ENCODE peak calls at places on chromosomes 7 and 10, in seven cellular contexts. One of them, this sample, is unnamed.

GRCh38 chr10:17235136-17235535 is 7.1 kb downstream of the VIM start:
- DNase-seq in HCT116: no peak
- DNase-seq in breast epithelium: no peak
- DNase-seq in BJ: no peak
- DNase-seq in OCI-LY7: no peak
- DNase-seq in dorsolateral prefrontal cortex: no peak
- DNase-seq in IMR-90: no peak
- DNase-seq in this sample: peak

GRCh38 chr10:93076871-93077270 is 3.2 kb downstream of the CYP26A1 start:
- DNase-seq in HCT116: no peak
- DNase-seq in OCI-LY7: no peak
- DNase-seq in BJ: no peak
- DNase-seq in breast epithelium: no peak
- DNase-seq in IMR-90: no peak
- DNase-seq in dorsolateral prefrontal cortex: no peak
- DNase-seq in this sample: no peak

GRCh38 chr7:91656486-91657237 is 223.8 kb downstream of the MTERF1 start:
- DNase-seq in dorsolateral prefrontal cortex: no peak
- DNase-seq in IMR-90: no peak
- DNase-seq in BJ: no peak
- DNase-seq in OCI-LY7: no peak
- DNase-seq in HCT116: no peak
- DNase-seq in breast epithelium: no peak
- DNase-seq in this sample: peak

GRCh38 chr7:112023786-112024185 is 182.4 kb downstream of the DOCK4 start:
- DNase-seq in HCT116: no peak
- DNase-seq in IMR-90: no peak
- DNase-seq in BJ: no peak
- DNase-seq in dorsolateral prefrontal cortex: no peak
- DNase-seq in OCI-LY7: no peak
- DNase-seq in breast epithelium: no peak
- DNase-seq in this sample: peak

GRCh38 chr7:596819-597182 is 77.2 kb upstream of the PDGFA start:
- DNase-seq in IMR-90: no peak
- DNase-seq in OCI-LY7: no peak
- DNase-seq in HCT116: no peak
- DNase-seq in dorsolateral prefrontal cortex: peak
- DNase-seq in BJ: no peak
- DNase-seq in breast epithelium: no peak
- DNase-seq in this sample: no peak

GRCh38 chr7:133702078-133702477 is 425.1 kb upstream of the LRGUK start:
- DNase-seq in BJ: no peak
- DNase-seq in IMR-90: no peak
- DNase-seq in breast epithelium: no peak
- DNase-seq in OCI-LY7: no peak
- DNase-seq in HCT116: no peak
- DNase-seq in dorsolateral prefrontal cortex: no peak
- DNase-seq in this sample: no peak

GRCh38 chr7:36994456-36995112 is 270.3 kb upstream of the AOAH start:
- DNase-seq in dorsolateral prefrontal cortex: no peak
- DNase-seq in breast epithelium: no peak
- DNase-seq in IMR-90: no peak
- DNase-seq in OCI-LY7: no peak
- DNase-seq in HCT116: no peak
- DNase-seq in BJ: no peak
- DNase-seq in this sample: no peak

GRCh38 chr10:77007836-77008235 is 629.8 kb downstream of the KCNMA1 start:
- DNase-seq in OCI-LY7: no peak
- DNase-seq in dorsolateral prefrontal cortex: no peak
- DNase-seq in breast epithelium: no peak
- DNase-seq in IMR-90: no peak
- DNase-seq in HCT116: no peak
- DNase-seq in BJ: no peak
- DNase-seq in this sample: no peak

GRCh38 chr10:132064771-132065437 is 842 bp upstream of the JAKMIP3 start:
- DNase-seq in OCI-LY7: no peak
- DNase-seq in breast epithelium: no peak
- DNase-seq in BJ: no peak
- DNase-seq in IMR-90: no peak
- DNase-seq in HCT116: no peak
- DNase-seq in dorsolateral prefrontal cortex: no peak
- DNase-seq in this sample: no peak

GRCh38 chr10:89651205-89651915 is 6.3 kb upstream of the PANK1 start:
- DNase-seq in dorsolateral prefrontal cortex: no peak
- DNase-seq in BJ: no peak
- DNase-seq in OCI-LY7: no peak
- DNase-seq in breast epithelium: no peak
- DNase-seq in HCT116: no peak
- DNase-seq in IMR-90: no peak
- DNase-seq in this sample: no peak

GRCh38 chr10:121311812-121312443 is 286.3 kb downstream of the FGFR2 start:
- DNase-seq in OCI-LY7: no peak
- DNase-seq in breast epithelium: no peak
- DNase-seq in BJ: no peak
- DNase-seq in IMR-90: no peak
- DNase-seq in HCT116: no peak
- DNase-seq in dorsolateral prefrontal cortex: no peak
- DNase-seq in this sample: no peak

GRCh38 chr7:45709168-45710034 is 135.2 kb downstream of the ADCY1 start:
- DNase-seq in HCT116: no peak
- DNase-seq in dorsolateral prefrontal cortex: no peak
- DNase-seq in BJ: peak
- DNase-seq in OCI-LY7: no peak
- DNase-seq in breast epithelium: peak
- DNase-seq in IMR-90: peak
- DNase-seq in this sample: peak

GRCh38 chr7:132343196-132343595 is 233.1 kb downstream of the PLXNA4 start:
- DNase-seq in breast epithelium: no peak
- DNase-seq in HCT116: no peak
- DNase-seq in IMR-90: no peak
- DNase-seq in dorsolateral prefrontal cortex: no peak
- DNase-seq in BJ: no peak
- DNase-seq in OCI-LY7: no peak
- DNase-seq in this sample: peak

GRCh38 chr7:86094166-86094669 is 549.5 kb upstream of the GRM3 start:
- DNase-seq in dorsolateral prefrontal cortex: no peak
- DNase-seq in HCT116: no peak
- DNase-seq in BJ: no peak
- DNase-seq in IMR-90: no peak
- DNase-seq in breast epithelium: no peak
- DNase-seq in OCI-LY7: no peak
- DNase-seq in this sample: no peak

DNA sequence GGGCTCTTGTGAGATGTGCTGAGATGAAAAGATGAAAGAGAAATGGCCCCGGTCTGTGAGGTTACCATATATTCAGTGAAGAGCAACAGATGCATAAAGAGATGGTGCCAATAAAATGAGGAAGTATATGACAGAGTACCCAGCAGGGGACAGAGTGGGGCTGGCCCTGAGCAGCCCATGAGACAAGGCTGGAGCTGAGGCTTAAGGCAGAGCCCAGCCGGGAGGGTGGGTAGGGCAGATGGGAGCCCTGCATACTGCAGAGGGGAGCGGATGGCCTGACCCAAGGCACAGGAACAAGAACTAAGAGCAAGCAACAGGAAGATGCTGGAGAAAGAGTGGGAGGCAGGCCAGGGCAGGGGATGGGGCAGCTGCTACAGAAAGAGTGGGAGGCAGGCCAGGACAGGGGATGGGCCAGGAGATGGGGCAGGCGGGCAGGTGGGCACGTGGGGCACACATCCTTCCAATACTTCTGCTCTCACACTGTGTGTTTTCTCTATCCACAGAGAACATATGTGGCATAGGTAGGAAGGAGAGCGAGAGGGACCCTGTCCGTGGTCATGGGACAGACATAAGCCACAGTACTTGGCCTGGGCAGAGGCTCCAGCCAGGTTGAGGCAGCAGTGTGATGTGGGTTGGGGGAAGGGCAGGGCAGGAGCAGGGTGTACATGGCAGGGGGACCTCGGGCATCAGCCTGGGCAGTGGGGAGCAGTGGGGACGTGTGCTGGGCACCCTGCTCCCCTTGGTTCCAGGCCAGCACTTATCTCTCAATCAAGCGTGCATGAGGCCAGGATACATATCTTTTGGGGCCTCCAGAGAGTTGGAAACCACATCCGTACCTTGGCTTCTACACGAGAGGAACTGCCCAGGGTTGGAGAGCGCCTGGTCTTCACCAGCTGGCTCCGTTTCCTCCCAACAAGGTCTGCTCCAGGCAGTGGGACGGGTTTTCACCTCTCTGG is 91.6 kb upstream of the IKZF1 start:
- DNase-seq in HCT116: no peak
- DNase-seq in breast epithelium: no peak
- DNase-seq in OCI-LY7: peak
- DNase-seq in IMR-90: no peak
- DNase-seq in BJ: no peak
- DNase-seq in dorsolateral prefrontal cortex: no peak
- DNase-seq in this sample: no peak
- TF ChIP-seq CTCF in HCT116: no peak
- TF ChIP-seq CTCF in breast epithelium: no peak
- TF ChIP-seq CTCF in OCI-LY7: peak
- TF ChIP-seq CTCF in IMR-90: no peak
- TF ChIP-seq CTCF in BJ: no peak
- TF ChIP-seq CTCF in dorsolateral prefrontal cortex: no peak
- TF ChIP-seq CTCF in this sample: no peak

GRCh38 chr10:113646337-113647201 is 17.3 kb downstream of the NRAP start:
- DNase-seq in BJ: no peak
- DNase-seq in breast epithelium: no peak
- DNase-seq in OCI-LY7: no peak
- DNase-seq in IMR-90: no peak
- DNase-seq in dorsolateral prefrontal cortex: no peak
- DNase-seq in HCT116: no peak
- DNase-seq in this sample: peak
- H3K4me3 ChIP-seq in BJ: no peak
- H3K4me3 ChIP-seq in breast epithelium: no peak
- H3K4me3 ChIP-seq in OCI-LY7: no peak
- H3K4me3 ChIP-seq in IMR-90: no peak
- H3K4me3 ChIP-seq in dorsolateral prefrontal cortex: no peak
- H3K4me3 ChIP-seq in HCT116: no peak
- H3K4me3 ChIP-seq in this sample: no peak

DNA sequence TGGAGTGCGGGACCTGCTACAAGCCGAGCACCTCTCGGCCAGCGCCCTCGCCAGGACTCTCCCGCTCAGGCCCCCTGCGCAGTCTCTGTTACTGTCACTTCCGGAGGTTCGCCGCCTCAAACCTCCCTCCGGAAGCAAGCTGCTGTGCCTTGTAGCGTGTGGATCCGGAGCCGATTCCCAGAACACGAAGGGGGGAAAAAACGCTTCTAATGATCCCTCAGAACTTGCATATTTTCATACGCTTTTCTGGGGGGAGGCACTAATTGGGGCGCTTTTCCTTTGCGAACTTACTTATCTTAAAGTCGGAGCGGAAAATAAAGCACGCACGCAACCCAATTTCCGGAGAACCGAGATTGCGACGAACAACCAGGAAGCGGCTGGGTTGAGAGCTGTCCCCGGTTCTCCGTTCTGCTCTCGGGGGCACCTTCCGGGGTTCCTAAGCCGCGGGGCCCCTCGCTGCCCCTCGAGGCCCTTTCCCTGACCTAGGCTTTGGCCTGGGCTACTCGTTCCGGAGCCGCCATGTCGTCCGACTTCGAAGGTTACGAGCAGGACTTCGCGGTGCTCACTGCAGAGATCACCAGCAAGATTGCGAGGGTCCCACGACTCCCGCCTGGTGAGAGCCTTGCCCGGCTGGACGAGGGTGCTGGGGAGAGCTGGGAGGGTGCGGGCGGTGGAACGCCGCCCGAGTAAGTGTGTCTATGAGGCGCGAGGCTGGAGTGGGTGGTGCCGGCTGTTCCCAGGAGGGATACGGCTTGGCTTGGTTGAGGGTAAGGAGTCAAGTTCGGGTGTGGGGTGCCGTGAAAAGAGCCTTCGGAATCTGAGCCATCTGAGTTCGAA is at the start of the genes VTI1A and ZDHHC6:
- DNase-seq in IMR-90: peak
- DNase-seq in breast epithelium: peak
- DNase-seq in BJ: no peak
- DNase-seq in OCI-LY7: peak
- DNase-seq in dorsolateral prefrontal cortex: peak
- DNase-seq in HCT116: peak
- DNase-seq in this sample: peak
- TF ChIP-seq CTCF in IMR-90: peak
- TF ChIP-seq CTCF in breast epithelium: no peak
- TF ChIP-seq CTCF in BJ: peak
- TF ChIP-seq CTCF in OCI-LY7: peak
- TF ChIP-seq CTCF in dorsolateral prefrontal cortex: peak
- TF ChIP-seq CTCF in HCT116: no peak
- TF ChIP-seq CTCF in this sample: peak

DNA sequence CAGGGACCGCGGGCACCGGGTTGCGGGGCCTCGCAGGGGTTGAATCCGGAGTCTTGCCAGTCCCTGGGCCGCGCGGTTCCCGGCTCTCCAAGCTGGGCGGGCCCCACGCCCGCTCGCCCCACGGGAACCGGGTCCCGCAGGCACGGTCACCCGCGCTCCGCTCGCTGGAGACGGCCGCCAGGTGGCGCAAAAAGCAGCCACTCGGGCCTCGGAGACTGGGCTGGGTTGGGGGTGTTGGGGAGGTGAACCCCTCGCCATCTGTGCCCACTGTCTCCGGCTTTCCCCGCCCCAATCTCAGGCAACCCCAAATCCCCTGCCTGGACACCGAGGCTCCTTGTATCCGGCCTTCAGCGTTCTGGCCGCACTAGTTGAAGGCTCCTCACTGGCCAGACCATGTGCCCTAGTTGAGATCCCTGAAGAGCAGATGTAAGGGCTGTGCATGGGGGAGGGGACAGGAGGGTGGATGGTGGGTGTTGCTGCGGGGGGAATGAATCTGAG is 1.5 kb upstream of the ACHE start:
- DNase-seq in breast epithelium: no peak
- DNase-seq in OCI-LY7: peak
- DNase-seq in IMR-90: no peak
- DNase-seq in BJ: no peak
- DNase-seq in HCT116: no peak
- DNase-seq in dorsolateral prefrontal cortex: peak
- DNase-seq in this sample: no peak
- H3K4me3 ChIP-seq in breast epithelium: peak
- H3K4me3 ChIP-seq in OCI-LY7: no peak
- H3K4me3 ChIP-seq in IMR-90: no peak
- H3K4me3 ChIP-seq in BJ: peak
- H3K4me3 ChIP-seq in HCT116: no peak
- H3K4me3 ChIP-seq in dorsolateral prefrontal cortex: peak
- H3K4me3 ChIP-seq in this sample: peak

GRCh38 chr10:129888784-129889616 is 75.1 kb downstream of the EBF3 start:
- DNase-seq in dorsolateral prefrontal cortex: no peak
- DNase-seq in OCI-LY7: peak
- DNase-seq in HCT116: no peak
- DNase-seq in IMR-90: peak
- DNase-seq in breast epithelium: no peak
- DNase-seq in BJ: no peak
- DNase-seq in this sample: peak
- TF ChIP-seq CTCF in dorsolateral prefrontal cortex: peak
- TF ChIP-seq CTCF in OCI-LY7: peak
- TF ChIP-seq CTCF in HCT116: peak
- TF ChIP-seq CTCF in IMR-90: peak
- TF ChIP-seq CTCF in breast epithelium: no peak
- TF ChIP-seq CTCF in BJ: peak
- TF ChIP-seq CTCF in this sample: peak

DNA sequence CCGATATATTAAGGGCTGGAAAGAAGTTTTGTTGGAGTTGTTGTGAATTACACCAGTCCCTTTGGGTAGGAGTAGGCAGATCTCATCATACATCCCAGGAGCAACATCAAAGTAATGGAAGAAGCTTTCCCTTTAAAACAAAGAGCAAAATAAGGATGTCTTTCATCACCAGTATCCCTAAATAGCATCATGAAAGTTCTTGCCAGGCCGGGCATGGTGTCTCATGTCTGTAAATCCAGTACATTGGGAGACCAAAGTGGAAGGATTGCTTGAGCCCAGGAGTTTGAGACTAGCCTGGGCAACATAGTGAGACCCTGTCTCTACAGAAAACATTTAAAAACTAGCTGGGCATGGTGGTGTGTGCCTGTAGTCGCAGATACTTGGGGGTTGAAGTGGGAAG is 38.7 kb downstream of the LRRC20 start:
- DNase-seq in dorsolateral prefrontal cortex: no peak
- DNase-seq in IMR-90: no peak
- DNase-seq in BJ: no peak
- DNase-seq in breast epithelium: no peak
- DNase-seq in OCI-LY7: no peak
- DNase-seq in HCT116: no peak
- DNase-seq in this sample: peak
- H3K4me3 ChIP-seq in dorsolateral prefrontal cortex: no peak
- H3K4me3 ChIP-seq in IMR-90: no peak
- H3K4me3 ChIP-seq in BJ: no peak
- H3K4me3 ChIP-seq in breast epithelium: no peak
- H3K4me3 ChIP-seq in OCI-LY7: no peak
- H3K4me3 ChIP-seq in HCT116: no peak
- H3K4me3 ChIP-seq in this sample: no peak

This sample was measured in fibroblast of the aortic adventitia.